ENCODE peak calls at places on chromosomes 7 and 10, in eight cellular contexts. One of them, this sample, is unnamed.

GRCh38 chr10:18094793-18095192 is 45.4 kb upstream of the CACNB2 start:
- DNase-seq in A549: no peak
- DNase-seq in left cardiac atrium: no peak
- DNase-seq in foreskin fibroblast: no peak
- DNase-seq in NCI-H2029: no peak
- DNase-seq in RCC 7860: no peak
- DNase-seq in stimulated activated CD4-positive, alpha-beta T cell treated with anti-CD3 and anti-CD28 coated beads, Interleukin-1b, Interleukin-23, amount 100 ng/mL, for 1 hour: no peak
- DNase-seq in NCI-H2171 treated with DMSO at 0.1 percent for 48 hours: no peak
- DNase-seq in this sample: no peak

GRCh38 chr7:730501-731439 is 3.7 kb upstream of the PRKAR1B start:
- DNase-seq in NCI-H2171 treated with DMSO at 0.1 percent for 48 hours: no peak
- DNase-seq in foreskin fibroblast: no peak
- DNase-seq in RCC 7860: no peak
- DNase-seq in NCI-H2029: no peak
- DNase-seq in left cardiac atrium: no peak
- DNase-seq in A549: no peak
- DNase-seq in stimulated activated CD4-positive, alpha-beta T cell treated with anti-CD3 and anti-CD28 coated beads, Interleukin-1b, Interleukin-23, amount 100 ng/mL, for 1 hour: no peak
- DNase-seq in this sample: no peak

GRCh38 chr10:103807996-103808395 is 47.4 kb downstream of the SH3PXD2A start:
- DNase-seq in stimulated activated CD4-positive, alpha-beta T cell treated with anti-CD3 and anti-CD28 coated beads, Interleukin-1b, Interleukin-23, amount 100 ng/mL, for 1 hour: no peak
- DNase-seq in foreskin fibroblast: no peak
- DNase-seq in NCI-H2029: no peak
- DNase-seq in left cardiac atrium: no peak
- DNase-seq in RCC 7860: no peak
- DNase-seq in NCI-H2171 treated with DMSO at 0.1 percent for 48 hours: no peak
- DNase-seq in A549: no peak
- DNase-seq in this sample: no peak

GRCh38 chr7:40843338-40844026 is 708.7 kb downstream of the SUGCT start:
- DNase-seq in NCI-H2029: no peak
- DNase-seq in NCI-H2171 treated with DMSO at 0.1 percent for 48 hours: peak; percentile 69
- DNase-seq in A549: no peak
- DNase-seq in stimulated activated CD4-positive, alpha-beta T cell treated with anti-CD3 and anti-CD28 coated beads, Interleukin-1b, Interleukin-23, amount 100 ng/mL, for 1 hour: no peak
- DNase-seq in RCC 7860: no peak
- DNase-seq in left cardiac atrium: no peak
- DNase-seq in foreskin fibroblast: no peak
- DNase-seq in this sample: no peak

GRCh38 chr7:106485031-106485551 is 175.9 kb downstream of the CCDC71L start:
- DNase-seq in left cardiac atrium: no peak
- DNase-seq in NCI-H2171 treated with DMSO at 0.1 percent for 48 hours: no peak
- DNase-seq in A549: no peak
- DNase-seq in foreskin fibroblast: peak; percentile 80
- DNase-seq in NCI-H2029: no peak
- DNase-seq in stimulated activated CD4-positive, alpha-beta T cell treated with anti-CD3 and anti-CD28 coated beads, Interleukin-1b, Interleukin-23, amount 100 ng/mL, for 1 hour: no peak
- DNase-seq in RCC 7860: peak; percentile 91
- DNase-seq in this sample: no peak

GRCh38 chr7:139647812-139648616 is 124.5 kb downstream of the CLEC2L start:
- DNase-seq in NCI-H2171 treated with DMSO at 0.1 percent for 48 hours: no peak
- DNase-seq in RCC 7860: no peak
- DNase-seq in stimulated activated CD4-positive, alpha-beta T cell treated with anti-CD3 and anti-CD28 coated beads, Interleukin-1b, Interleukin-23, amount 100 ng/mL, for 1 hour: no peak
- DNase-seq in left cardiac atrium: no peak
- DNase-seq in A549: no peak
- DNase-seq in NCI-H2029: no peak
- DNase-seq in foreskin fibroblast: peak; percentile 11
- DNase-seq in this sample: no peak

GRCh38 chr10:13527864-13528137 is 1.0 kb downstream of the BEND7 start:
- DNase-seq in stimulated activated CD4-positive, alpha-beta T cell treated with anti-CD3 and anti-CD28 coated beads, Interleukin-1b, Interleukin-23, amount 100 ng/mL, for 1 hour: no peak
- DNase-seq in A549: no peak
- DNase-seq in foreskin fibroblast: no peak
- DNase-seq in NCI-H2029: no peak
- DNase-seq in NCI-H2171 treated with DMSO at 0.1 percent for 48 hours: no peak
- DNase-seq in left cardiac atrium: no peak
- DNase-seq in RCC 7860: no peak
- DNase-seq in this sample: no peak

GRCh38 chr7:3381073-3381685 is 80.1 kb downstream of the SDK1 start:
- DNase-seq in NCI-H2171 treated with DMSO at 0.1 percent for 48 hours: no peak
- DNase-seq in left cardiac atrium: no peak
- DNase-seq in foreskin fibroblast: no peak
- DNase-seq in A549: no peak
- DNase-seq in stimulated activated CD4-positive, alpha-beta T cell treated with anti-CD3 and anti-CD28 coated beads, Interleukin-1b, Interleukin-23, amount 100 ng/mL, for 1 hour: no peak
- DNase-seq in NCI-H2029: no peak
- DNase-seq in RCC 7860: no peak
- DNase-seq in this sample: no peak

GRCh38 chr10:11002916-11003315 is 14.8 kb upstream of the CELF2 start:
- DNase-seq in NCI-H2171 treated with DMSO at 0.1 percent for 48 hours: no peak
- DNase-seq in stimulated activated CD4-positive, alpha-beta T cell treated with anti-CD3 and anti-CD28 coated beads, Interleukin-1b, Interleukin-23, amount 100 ng/mL, for 1 hour: no peak
- DNase-seq in foreskin fibroblast: no peak
- DNase-seq in NCI-H2029: no peak
- DNase-seq in A549: no peak
- DNase-seq in left cardiac atrium: no peak
- DNase-seq in RCC 7860: no peak
- DNase-seq in this sample: no peak

GRCh38 chr7:45576249-45576929 is 2.2 kb downstream of the ADCY1 start:
- DNase-seq in left cardiac atrium: no peak
- DNase-seq in NCI-H2171 treated with DMSO at 0.1 percent for 48 hours: no peak
- DNase-seq in A549: no peak
- DNase-seq in foreskin fibroblast: no peak
- DNase-seq in RCC 7860: no peak
- DNase-seq in stimulated activated CD4-positive, alpha-beta T cell treated with anti-CD3 and anti-CD28 coated beads, Interleukin-1b, Interleukin-23, amount 100 ng/mL, for 1 hour: no peak
- DNase-seq in NCI-H2029: no peak
- DNase-seq in this sample: no peak

GRCh38 chr7:75565129-75565528 is 73.0 kb downstream of the SPDYE5 start:
- DNase-seq in foreskin fibroblast: peak; percentile 87
- DNase-seq in stimulated activated CD4-positive, alpha-beta T cell treated with anti-CD3 and anti-CD28 coated beads, Interleukin-1b, Interleukin-23, amount 100 ng/mL, for 1 hour: no peak
- DNase-seq in A549: peak; percentile 15
- DNase-seq in NCI-H2171 treated with DMSO at 0.1 percent for 48 hours: no peak
- DNase-seq in RCC 7860: peak; percentile 88
- DNase-seq in NCI-H2029: no peak
- DNase-seq in left cardiac atrium: peak; percentile 50
- DNase-seq in this sample: peak; percentile 40